ENCODE peak calls at places on chromosomes 7 and 10, in eight cellular contexts. Y is tibial artery; B is WERI-Rb-1; J is psoas muscle; Q is heart right ventricle; I is OCI-LY7; P is hepatocyte; E is CD8-positive, alpha-beta T cell. A is an unnamed sample.

GRCh38 chr7:37908221-37908788 is 8.3 kb downstream of the SFRP4 start:
- DNase-seq in Y (no peak), B (no peak), J (no peak), Q (no peak), I (no peak), P (no peak), E (no peak), A (no peak)

GRCh38 chr10:48309711-48310226 is 3.3 kb downstream of the MAPK8 start:
- DNase-seq in Y (no peak), B (no peak), J (no peak), Q (no peak), I (peak; percentile 27), P (peak; percentile 43), E (no peak), A (no peak)

GRCh38 chr7:70156052-70156451 is 557.8 kb downstream of the AUTS2 start:
- DNase-seq in Y (no peak), B (no peak), J (no peak), Q (no peak), I (no peak), P (no peak), E (no peak), A (no peak)

GRCh38 chr7:31603076-31603475 is 83.9 kb upstream of the PPP1R17 start:
- DNase-seq in Y (no peak), B (no peak), J (no peak), Q (no peak), I (no peak), P (no peak), E (no peak), A (no peak)

GRCh38 chr10:86944471-86944870 is 12.9 kb downstream of the MMRN2 start:
- DNase-seq in Y (no peak), B (no peak), J (no peak), Q (no peak), I (no peak), P (no peak), E (no peak), A (no peak)

GRCh38 chr7:157431951-157432540 is 95.2 kb downstream of the DNAJB6 start:
- DNase-seq in Y (peak; percentile 55), B (no peak), J (no peak), Q (no peak), I (no peak), P (no peak), E (no peak), A (no peak)

GRCh38 chr10:116888380-116889055 is 39.2 kb downstream of the ENO4 start:
- DNase-seq in Y (peak; percentile 82), B (no peak), J (peak; percentile 64), Q (peak; percentile 12), I (no peak), P (peak; percentile 65), E (no peak), A (peak; percentile 88)

GRCh38 chr10:86899670-86900276 is 57.6 kb downstream of the MMRN2 start:
- DNase-seq in Y (peak; percentile 74), B (peak; percentile 75), J (peak; percentile 31), Q (peak; percentile 81), I (peak; percentile 33), P (peak; percentile 82), E (no peak), A (peak; percentile 74)

GRCh38 chr7:132328047-132328620 is 248.1 kb downstream of the PLXNA4 start:
- DNase-seq in Y (no peak), B (no peak), J (no peak), Q (peak; percentile 20), I (no peak), P (no peak), E (no peak), A (no peak)

GRCh38 chr10:123786896-123787295 is 104.7 kb downstream of the CPXM2 start:
- DNase-seq in Y (no peak), B (no peak), J (no peak), Q (no peak), I (no peak), P (no peak), E (no peak), A (no peak)

GRCh38 chr7:157096286-157097055 is 42.3 kb upstream of the UBE3C start:
- DNase-seq in Y (no peak), B (no peak), J (no peak), Q (no peak), I (no peak), P (peak; percentile 16), E (no peak), A (no peak)

GRCh38 chr7:148856035-148856881 is 27.8 kb downstream of the EZH2 start:
- DNase-seq in Y (no peak), B (peak; percentile 38), J (no peak), Q (peak; percentile 29), I (peak; percentile 63), P (peak; percentile 27), E (peak; percentile 68), A (peak; percentile 19)

GRCh38 chr10:93376372-93377296 is 105.5 kb downstream of the MYOF start:
- DNase-seq in Y (peak; percentile 82), B (peak; percentile 57), J (peak; percentile 18), Q (peak; percentile 76), I (peak; percentile 69), P (peak; percentile 87), E (no peak), A (peak; percentile 45)

GRCh38 chr7:50206521-50207250 is 97.8 kb upstream of the IKZF1 start:
- DNase-seq in Y (no peak), B (no peak), J (no peak), Q (no peak), I (no peak), P (no peak), E (peak; percentile 84), A (peak; percentile 28)

GRCh38 chr7:17207220-17207619 is 91.2 kb upstream of the AHR start:
- DNase-seq in Y (no peak), B (no peak), J (no peak), Q (no peak), I (no peak), P (no peak), E (no peak), A (no peak)

GRCh38 chr7:30162622-30163124 is 27.9 kb downstream of the MTURN start:
- DNase-seq in Y (no peak), B (no peak), J (no peak), Q (no peak), I (no peak), P (no peak), E (no peak), A (no peak)

GRCh38 chr7:155071916-155072315 is 1.8 kb downstream of the HTR5A start:
- DNase-seq in Y (no peak), B (no peak), J (no peak), Q (no peak), I (no peak), P (no peak), E (no peak), A (no peak)

GRCh38 chr7:137289101-137289500 is 54.4 kb downstream of the PTN start:
- DNase-seq in Y (no peak), B (no peak), J (no peak), Q (no peak), I (no peak), P (no peak), E (no peak), A (no peak)

DNA sequence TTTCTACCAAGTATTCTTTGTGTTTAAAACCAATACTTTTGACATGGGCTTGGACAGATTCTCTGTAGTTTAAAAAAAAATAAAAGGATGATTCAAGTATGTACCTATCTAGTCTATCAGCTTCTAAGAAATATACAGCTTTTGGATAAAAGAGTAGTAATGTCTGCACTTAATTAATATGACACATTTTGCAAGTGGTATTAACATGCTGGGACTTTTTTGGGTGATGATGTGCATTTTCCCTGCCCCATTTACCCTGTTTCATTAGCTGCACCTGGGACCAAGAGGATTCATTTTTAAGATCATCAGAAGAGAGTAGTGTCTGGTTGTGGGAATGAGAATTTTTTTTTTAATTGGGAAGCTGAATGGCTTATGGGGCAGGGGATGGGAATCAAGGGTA is 236.2 kb upstream of the KLF14 start:
- DNase-seq in Y (no peak), B (no peak), J (no peak), Q (no peak), I (no peak), P (no peak), E (no peak), A (no peak)
- H3K27ac ChIP-seq in Y (no peak overlapping the region), B (no peak overlapping the region), J (peak overlapping the region; percentile 27), Q (no peak overlapping the region), I (no peak overlapping the region), P (no peak overlapping the region), E (no peak overlapping the region), A (peak overlapping the region; percentile 46)

GRCh38 chr10:79224263-79224949 is 122.9 kb upstream of the PPIF start:
- DNase-seq in Y (no peak), B (no peak), J (no peak), Q (no peak), I (no peak), P (no peak), E (no peak), A (no peak)

GRCh38 chr10:79222186-79222585 is 125.1 kb upstream of the PPIF start:
- DNase-seq in Y (no peak), B (no peak), J (no peak), Q (no peak), I (no peak), P (no peak), E (no peak), A (no peak)

GRCh38 chr10:79224992-79225391 is 122.3 kb upstream of the PPIF start:
- DNase-seq in Y (no peak), B (no peak), J (no peak), Q (no peak), I (no peak), P (no peak), E (no peak), A (no peak)

GRCh38 chr10:79223001-79223345 is 124.3 kb upstream of the PPIF start:
- DNase-seq in Y (no peak), B (no peak), J (no peak), Q (no peak), I (no peak), P (no peak), E (no peak), A (peak; percentile 75)

GRCh38 chr10:79223346-79224048 is 123.8 kb upstream of the PPIF start:
- DNase-seq in Y (no peak), B (no peak), J (peak; percentile 55), Q (peak; percentile 86), I (no peak), P (peak; percentile 78), E (no peak), A (peak; percentile 90)
- H3K36me3 ChIP-seq in Y (no peaks in the 10 kb centered on the region), B (no peaks in the 10 kb centered on the region), J (peaks cover 30% of the 10 kb centered on the region), Q (no peaks in the 10 kb centered on the region), I (no peaks in the 10 kb centered on the region), P (no peaks in the 10 kb centered on the region), E (no peaks in the 10 kb centered on the region), A (no peaks in the 10 kb centered on the region)

GRCh38 chr10:71973777-71974488 is 9.7 kb downstream of the CHST3 start:
- DNase-seq in Y (no peak), B (no peak), J (no peak), Q (no peak), I (no peak), P (no peak), E (no peak), A (no peak)
- H3K27ac ChIP-seq in Y (peak overlapping the region; percentile 87), B (no peak overlapping the region), J (peak overlapping the region; percentile 87), Q (peak overlapping the region; percentile 84), I (no peak overlapping the region), P (no peak overlapping the region), E (no peak overlapping the region), A (peak overlapping the region; percentile 91)

DNA sequence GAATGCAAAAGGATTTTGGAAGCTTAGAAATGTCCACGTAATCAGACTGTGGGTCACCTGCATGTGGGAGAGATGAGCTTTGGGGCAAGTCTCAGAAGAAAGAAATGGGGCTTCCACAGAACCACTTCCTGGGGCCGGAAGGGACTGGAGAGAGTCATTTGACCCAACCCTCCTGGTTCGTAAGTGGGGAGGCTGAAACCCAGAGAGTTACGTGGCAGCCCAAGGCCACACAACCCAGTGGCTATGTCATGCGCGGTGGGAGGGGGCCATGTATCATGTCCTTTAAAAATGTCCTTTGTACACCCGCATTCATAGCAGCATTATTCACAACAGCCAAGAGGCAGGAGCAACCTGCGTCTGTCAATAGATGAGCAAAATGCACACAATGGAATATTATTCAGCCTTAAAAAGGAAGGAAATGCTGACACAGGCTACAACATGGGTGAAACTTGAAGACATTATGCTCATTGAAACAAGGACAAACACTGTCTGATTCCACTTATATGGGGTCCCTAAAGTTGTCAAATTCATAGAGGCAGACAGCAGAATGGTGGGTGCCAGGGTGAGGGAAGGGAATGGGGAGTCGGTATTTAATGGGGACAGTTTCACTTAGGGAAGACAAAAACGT is 15.1 kb downstream of the CAMK2B start:
- DNase-seq in Y (peak; percentile 17), B (no peak), J (no peak), Q (no peak), I (no peak), P (no peak), E (peak; percentile 34), A (peak; percentile 82)
- H3K36me3 ChIP-seq in Y (no peaks in the 10 kb centered on the region), B (no peaks in the 10 kb centered on the region), J (no peaks in the 10 kb centered on the region), Q (no peaks in the 10 kb centered on the region), I (no peaks in the 10 kb centered on the region), P (no peaks in the 10 kb centered on the region), E (no peaks in the 10 kb centered on the region), A (no peaks in the 10 kb centered on the region)

A was measured in adrenal gland.